ENCODE peak calls at places on chromosomes 11 and 22, in seven cellular contexts. One of them, this sample, is unnamed.

GRCh38 chr22:30262917-30263741 is 3.5 kb downstream of the OSM start:
- DNase-seq in NCI-H1417: peak
- DNase-seq in GM13976: peak
- DNase-seq in BE2C: peak
- DNase-seq in DMS53: peak
- DNase-seq in stimulated activated CD8-positive, alpha-beta memory T cell treated with anti-CD3 and anti-CD28 coated beads, Interleukin-4, amount 100 ng/mL, for 4 hours: peak
- DNase-seq in GDM1: peak
- DNase-seq in this sample: peak

GRCh38 chr11:70456921-70457532 is 58.7 kb downstream of the CTTN start:
- DNase-seq in GM13976: no peak
- DNase-seq in GDM1: peak
- DNase-seq in BE2C: no peak
- DNase-seq in stimulated activated CD8-positive, alpha-beta memory T cell treated with anti-CD3 and anti-CD28 coated beads, Interleukin-4, amount 100 ng/mL, for 4 hours: no peak
- DNase-seq in DMS53: peak
- DNase-seq in NCI-H1417: peak
- DNase-seq in this sample: peak

GRCh38 chr22:36540867-36541642 is 12.1 kb upstream of the EIF3D start:
- DNase-seq in DMS53: no peak
- DNase-seq in NCI-H1417: no peak
- DNase-seq in stimulated activated CD8-positive, alpha-beta memory T cell treated with anti-CD3 and anti-CD28 coated beads, Interleukin-4, amount 100 ng/mL, for 4 hours: no peak
- DNase-seq in BE2C: no peak
- DNase-seq in GDM1: no peak
- DNase-seq in GM13976: no peak
- DNase-seq in this sample: no peak

GRCh38 chr22:35619336-35620094 is 2.4 kb upstream of the MB start:
- DNase-seq in GM13976: no peak
- DNase-seq in BE2C: no peak
- DNase-seq in stimulated activated CD8-positive, alpha-beta memory T cell treated with anti-CD3 and anti-CD28 coated beads, Interleukin-4, amount 100 ng/mL, for 4 hours: no peak
- DNase-seq in NCI-H1417: no peak
- DNase-seq in GDM1: no peak
- DNase-seq in DMS53: no peak
- DNase-seq in this sample: no peak

GRCh38 chr11:32229566-32230240 is 138.8 kb downstream of the RCN1 start:
- DNase-seq in stimulated activated CD8-positive, alpha-beta memory T cell treated with anti-CD3 and anti-CD28 coated beads, Interleukin-4, amount 100 ng/mL, for 4 hours: no peak
- DNase-seq in BE2C: no peak
- DNase-seq in GDM1: no peak
- DNase-seq in DMS53: no peak
- DNase-seq in GM13976: no peak
- DNase-seq in NCI-H1417: peak
- DNase-seq in this sample: no peak

GRCh38 chr22:33864723-33865130 is 55.5 kb downstream of the LARGE1 start:
- DNase-seq in GDM1: no peak
- DNase-seq in GM13976: peak
- DNase-seq in stimulated activated CD8-positive, alpha-beta memory T cell treated with anti-CD3 and anti-CD28 coated beads, Interleukin-4, amount 100 ng/mL, for 4 hours: no peak
- DNase-seq in NCI-H1417: no peak
- DNase-seq in BE2C: no peak
- DNase-seq in DMS53: no peak
- DNase-seq in this sample: no peak

GRCh38 chr11:14972581-14973490 is 685 bp upstream of the CALCA start:
- DNase-seq in DMS53: peak
- DNase-seq in BE2C: no peak
- DNase-seq in NCI-H1417: peak
- DNase-seq in GM13976: peak
- DNase-seq in GDM1: no peak
- DNase-seq in stimulated activated CD8-positive, alpha-beta memory T cell treated with anti-CD3 and anti-CD28 coated beads, Interleukin-4, amount 100 ng/mL, for 4 hours: no peak
- DNase-seq in this sample: no peak

GRCh38 chr11:14193644-14194043 is 165.3 kb downstream of the RRAS2 start:
- DNase-seq in GDM1: no peak
- DNase-seq in stimulated activated CD8-positive, alpha-beta memory T cell treated with anti-CD3 and anti-CD28 coated beads, Interleukin-4, amount 100 ng/mL, for 4 hours: no peak
- DNase-seq in DMS53: no peak
- DNase-seq in GM13976: no peak
- DNase-seq in NCI-H1417: peak
- DNase-seq in BE2C: no peak
- DNase-seq in this sample: no peak

GRCh38 chr11:117815262-117815803 is 9.2 kb downstream of the FXYD2 start:
- DNase-seq in GDM1: peak
- DNase-seq in NCI-H1417: no peak
- DNase-seq in DMS53: peak
- DNase-seq in GM13976: peak
- DNase-seq in stimulated activated CD8-positive, alpha-beta memory T cell treated with anti-CD3 and anti-CD28 coated beads, Interleukin-4, amount 100 ng/mL, for 4 hours: peak
- DNase-seq in BE2C: no peak
- DNase-seq in this sample: no peak

GRCh38 chr11:70630068-70630467 is 231.7 kb downstream of the CTTN start:
- DNase-seq in NCI-H1417: no peak
- DNase-seq in stimulated activated CD8-positive, alpha-beta memory T cell treated with anti-CD3 and anti-CD28 coated beads, Interleukin-4, amount 100 ng/mL, for 4 hours: no peak
- DNase-seq in GDM1: no peak
- DNase-seq in GM13976: no peak
- DNase-seq in BE2C: no peak
- DNase-seq in DMS53: no peak
- DNase-seq in this sample: no peak

GRCh38 chr11:116130122-116130521 is 625.9 kb upstream of the CADM1 start:
- DNase-seq in GDM1: no peak
- DNase-seq in DMS53: no peak
- DNase-seq in stimulated activated CD8-positive, alpha-beta memory T cell treated with anti-CD3 and anti-CD28 coated beads, Interleukin-4, amount 100 ng/mL, for 4 hours: no peak
- DNase-seq in BE2C: no peak
- DNase-seq in GM13976: no peak
- DNase-seq in NCI-H1417: no peak
- DNase-seq in this sample: no peak

GRCh38 chr22:18112440-18112839 is 1.8 kb downstream of the TUBA8 start:
- DNase-seq in GM13976: no peak
- DNase-seq in BE2C: no peak
- DNase-seq in stimulated activated CD8-positive, alpha-beta memory T cell treated with anti-CD3 and anti-CD28 coated beads, Interleukin-4, amount 100 ng/mL, for 4 hours: no peak
- DNase-seq in NCI-H1417: no peak
- DNase-seq in GDM1: no peak
- DNase-seq in DMS53: no peak
- DNase-seq in this sample: no peak

GRCh38 chr22:17366830-17367229 is 2.4 kb upstream of the CECR2 start:
- DNase-seq in NCI-H1417: no peak
- DNase-seq in DMS53: no peak
- DNase-seq in GM13976: peak
- DNase-seq in GDM1: no peak
- DNase-seq in stimulated activated CD8-positive, alpha-beta memory T cell treated with anti-CD3 and anti-CD28 coated beads, Interleukin-4, amount 100 ng/mL, for 4 hours: no peak
- DNase-seq in BE2C: peak
- DNase-seq in this sample: no peak

GRCh38 chr11:84419576-84419975 is 1133.4 kb upstream of the CCDC90B start:
- DNase-seq in stimulated activated CD8-positive, alpha-beta memory T cell treated with anti-CD3 and anti-CD28 coated beads, Interleukin-4, amount 100 ng/mL, for 4 hours: no peak
- DNase-seq in GM13976: no peak
- DNase-seq in NCI-H1417: peak
- DNase-seq in BE2C: no peak
- DNase-seq in GDM1: no peak
- DNase-seq in DMS53: no peak
- DNase-seq in this sample: no peak

GRCh38 chr11:125202362-125202880 is 37.9 kb downstream of the PKNOX2 start:
- DNase-seq in GDM1: no peak
- DNase-seq in BE2C: no peak
- DNase-seq in GM13976: no peak
- DNase-seq in DMS53: no peak
- DNase-seq in stimulated activated CD8-positive, alpha-beta memory T cell treated with anti-CD3 and anti-CD28 coated beads, Interleukin-4, amount 100 ng/mL, for 4 hours: no peak
- DNase-seq in NCI-H1417: no peak
- DNase-seq in this sample: no peak

GRCh38 chr11:57527056-57527631 is 3.4 kb downstream of the TIMM10 start:
- DNase-seq in BE2C: peak
- DNase-seq in GM13976: no peak
- DNase-seq in stimulated activated CD8-positive, alpha-beta memory T cell treated with anti-CD3 and anti-CD28 coated beads, Interleukin-4, amount 100 ng/mL, for 4 hours: peak
- DNase-seq in NCI-H1417: peak
- DNase-seq in GDM1: peak
- DNase-seq in DMS53: peak
- DNase-seq in this sample: peak

GRCh38 chr22:28014141-28015055 is 95.3 kb upstream of the PITPNB start:
- DNase-seq in GM13976: no peak
- DNase-seq in stimulated activated CD8-positive, alpha-beta memory T cell treated with anti-CD3 and anti-CD28 coated beads, Interleukin-4, amount 100 ng/mL, for 4 hours: no peak
- DNase-seq in NCI-H1417: peak
- DNase-seq in DMS53: no peak
- DNase-seq in GDM1: no peak
- DNase-seq in BE2C: no peak
- DNase-seq in this sample: no peak

GRCh38 chr11:112279901-112280267 is 19.2 kb upstream of the PLET1 start:
- DNase-seq in GM13976: peak
- DNase-seq in BE2C: peak
- DNase-seq in NCI-H1417: peak
- DNase-seq in DMS53: peak
- DNase-seq in stimulated activated CD8-positive, alpha-beta memory T cell treated with anti-CD3 and anti-CD28 coated beads, Interleukin-4, amount 100 ng/mL, for 4 hours: peak
- DNase-seq in GDM1: peak
- DNase-seq in this sample: no peak

GRCh38 chr11:1864216-1864615 is 11.3 kb downstream of the LSP1 start:
- DNase-seq in BE2C: no peak
- DNase-seq in GDM1: no peak
- DNase-seq in stimulated activated CD8-positive, alpha-beta memory T cell treated with anti-CD3 and anti-CD28 coated beads, Interleukin-4, amount 100 ng/mL, for 4 hours: no peak
- DNase-seq in GM13976: no peak
- DNase-seq in DMS53: no peak
- DNase-seq in NCI-H1417: no peak
- DNase-seq in this sample: no peak

GRCh38 chr11:63670077-63670737 is 969 bp downstream of the ATL3 start:
- DNase-seq in GDM1: no peak
- DNase-seq in stimulated activated CD8-positive, alpha-beta memory T cell treated with anti-CD3 and anti-CD28 coated beads, Interleukin-4, amount 100 ng/mL, for 4 hours: no peak
- DNase-seq in NCI-H1417: no peak
- DNase-seq in BE2C: no peak
- DNase-seq in DMS53: peak
- DNase-seq in GM13976: peak
- DNase-seq in this sample: peak

GRCh38 chr11:74278103-74278502 is 33.3 kb downstream of the P4HA3 start:
- DNase-seq in DMS53: no peak
- DNase-seq in GM13976: no peak
- DNase-seq in GDM1: no peak
- DNase-seq in BE2C: no peak
- DNase-seq in NCI-H1417: no peak
- DNase-seq in stimulated activated CD8-positive, alpha-beta memory T cell treated with anti-CD3 and anti-CD28 coated beads, Interleukin-4, amount 100 ng/mL, for 4 hours: no peak
- DNase-seq in this sample: no peak

GRCh38 chr11:47408598-47409439 is 429 bp downstream of the SLC39A13 start:
- DNase-seq in NCI-H1417: peak
- DNase-seq in GDM1: no peak
- DNase-seq in BE2C: peak
- DNase-seq in DMS53: peak
- DNase-seq in GM13976: no peak
- DNase-seq in stimulated activated CD8-positive, alpha-beta memory T cell treated with anti-CD3 and anti-CD28 coated beads, Interleukin-4, amount 100 ng/mL, for 4 hours: no peak
- DNase-seq in this sample: peak

GRCh38 chr11:76823481-76824028 is 37.2 kb upstream of the ACER3 start:
- DNase-seq in BE2C: peak
- DNase-seq in NCI-H1417: no peak
- DNase-seq in GDM1: no peak
- DNase-seq in stimulated activated CD8-positive, alpha-beta memory T cell treated with anti-CD3 and anti-CD28 coated beads, Interleukin-4, amount 100 ng/mL, for 4 hours: no peak
- DNase-seq in GM13976: no peak
- DNase-seq in DMS53: peak
- DNase-seq in this sample: peak

GRCh38 chr22:35205141-35205775 is 52.0 kb upstream of the HMGXB4 start:
- DNase-seq in NCI-H1417: peak
- DNase-seq in DMS53: no peak
- DNase-seq in stimulated activated CD8-positive, alpha-beta memory T cell treated with anti-CD3 and anti-CD28 coated beads, Interleukin-4, amount 100 ng/mL, for 4 hours: no peak
- DNase-seq in GM13976: no peak
- DNase-seq in BE2C: no peak
- DNase-seq in GDM1: no peak
- DNase-seq in this sample: no peak

GRCh38 chr11:68302256-68303054 is 9.9 kb upstream of the LRP5 start:
- DNase-seq in BE2C: no peak
- DNase-seq in GDM1: no peak
- DNase-seq in NCI-H1417: peak
- DNase-seq in DMS53: peak
- DNase-seq in stimulated activated CD8-positive, alpha-beta memory T cell treated with anti-CD3 and anti-CD28 coated beads, Interleukin-4, amount 100 ng/mL, for 4 hours: no peak
- DNase-seq in GM13976: no peak
- DNase-seq in this sample: peak

GRCh38 chr22:29720824-29721323 is 1.1 kb downstream of the CABP7 start:
- DNase-seq in BE2C: no peak
- DNase-seq in GM13976: no peak
- DNase-seq in DMS53: no peak
- DNase-seq in GDM1: no peak
- DNase-seq in NCI-H1417: no peak
- DNase-seq in stimulated activated CD8-positive, alpha-beta memory T cell treated with anti-CD3 and anti-CD28 coated beads, Interleukin-4, amount 100 ng/mL, for 4 hours: no peak
- DNase-seq in this sample: no peak

GRCh38 chr22:28143206-28143605 is 224.2 kb upstream of the PITPNB start:
- DNase-seq in BE2C: no peak
- DNase-seq in stimulated activated CD8-positive, alpha-beta memory T cell treated with anti-CD3 and anti-CD28 coated beads, Interleukin-4, amount 100 ng/mL, for 4 hours: no peak
- DNase-seq in GDM1: no peak
- DNase-seq in GM13976: no peak
- DNase-seq in NCI-H1417: no peak
- DNase-seq in DMS53: no peak
- DNase-seq in this sample: no peak

GRCh38 chr11:9799901-9800300 is 136.0 kb downstream of the SWAP70 start:
- DNase-seq in stimulated activated CD8-positive, alpha-beta memory T cell treated with anti-CD3 and anti-CD28 coated beads, Interleukin-4, amount 100 ng/mL, for 4 hours: no peak
- DNase-seq in DMS53: no peak
- DNase-seq in GDM1: no peak
- DNase-seq in NCI-H1417: no peak
- DNase-seq in BE2C: no peak
- DNase-seq in GM13976: no peak
- DNase-seq in this sample: peak

GRCh38 chr22:26615149-26615548 is 2.7 kb downstream of the CRYBB1 start:
- DNase-seq in DMS53: peak
- DNase-seq in GM13976: peak
- DNase-seq in stimulated activated CD8-positive, alpha-beta memory T cell treated with anti-CD3 and anti-CD28 coated beads, Interleukin-4, amount 100 ng/mL, for 4 hours: no peak
- DNase-seq in BE2C: no peak
- DNase-seq in GDM1: no peak
- DNase-seq in NCI-H1417: no peak
- DNase-seq in this sample: no peak

This sample was measured in HFFc6.